ENCODE peak calls at places on chromosomes 2 and 18, in seven cellular contexts. V is ovary, U is adrenal gland, F is GM12878, R is tibial nerve, N is gastrocnemius medialis, Z is GM12891. A is an unnamed sample.

GRCh38 chr2:27316655-27317412 is 6.1 kb downstream of the MPV17 start:
- DNase-seq in N (peak), V (no peak), R (no peak), Z (no peak), F (no peak), U (no peak), A (no peak)

GRCh38 chr2:118816669-118817068 is 30.8 kb downstream of the EN1 start:
- DNase-seq in R (no peak), F (no peak), U (no peak), V (no peak), Z (no peak), N (no peak), A (no peak)

GRCh38 chr2:241902357-241902991 is 32.9 kb downstream of the RTP5 start:
- DNase-seq in R (peak), Z (no peak), V (peak), F (no peak), U (peak), N (no peak), A (peak)

GRCh38 chr18:34493566-34494358 is 216.3 kb upstream of the DTNA start:
- DNase-seq in R (no peak), V (peak), N (peak), Z (peak), U (no peak), F (no peak), A (peak)

GRCh38 chr2:118223487-118224136 is 135.3 kb downstream of the INSIG2 start:
- DNase-seq in N (no peak), V (no peak), U (no peak), Z (no peak), R (no peak), F (no peak), A (no peak)

GRCh38 chr2:227780981-227781630 is 32.5 kb upstream of the CCL20 start:
- DNase-seq in Z (no peak), N (no peak), F (no peak), R (no peak), V (no peak), U (no peak), A (no peak)

GRCh38 chr2:144648837-144649485 is 129.0 kb upstream of the ZEB2 start:
- DNase-seq in V (no peak), N (no peak), Z (no peak), F (no peak), U (no peak), R (no peak), A (no peak)

GRCh38 chr2:25301453-25302352 is 40.0 kb downstream of the DNMT3A start:
- DNase-seq in R (no peak), U (no peak), Z (peak), N (no peak), V (no peak), F (peak), A (no peak)

GRCh38 chr18:7958081-7958896 is 391.2 kb downstream of the PTPRM start:
- DNase-seq in N (no peak), Z (no peak), R (no peak), V (no peak), F (peak), U (no peak), A (no peak)

GRCh38 chr18:14781671-14782070 is 33.7 kb downstream of the ANKRD30B start:
- DNase-seq in R (no peak), Z (no peak), U (no peak), V (no peak), N (no peak), F (no peak), A (no peak)

GRCh38 chr2:72974436-72974754 is 57.1 kb downstream of the EMX1 start:
- DNase-seq in F (no peak), Z (no peak), V (no peak), N (no peak), R (no peak), U (no peak), A (no peak)

GRCh38 chr2:52347292-52347691 is 1315.4 kb upstream of the NRXN1 start:
- DNase-seq in U (no peak), R (no peak), V (no peak), Z (no peak), F (no peak), N (no peak), A (no peak)

GRCh38 chr2:27060323-27060722 is 8.9 kb downstream of the AGBL5 start:
- DNase-seq in V (no peak), U (no peak), R (no peak), Z (no peak), F (no peak), N (no peak), A (no peak)

GRCh38 chr2:37168217-37168981 is 11.6 kb upstream of the EIF2AK2 start:
- DNase-seq in F (no peak), U (peak), Z (peak), R (no peak), V (no peak), N (no peak), A (no peak)

GRCh38 chr2:238427435-238428162 is 872 bp downstream of the ASB1 start:
- DNase-seq in F (no peak), R (no peak), Z (no peak), V (peak), U (no peak), N (peak), A (peak)

GRCh38 chr2:195824478-195824877 is 167.5 kb downstream of the SLC39A10 start:
- DNase-seq in F (no peak), V (no peak), N (no peak), R (no peak), U (no peak), Z (no peak), A (no peak)

GRCh38 chr2:205758051-205758450 is 75.8 kb downstream of the NRP2 start:
- DNase-seq in F (no peak), N (no peak), U (peak), V (no peak), Z (no peak), R (no peak), A (no peak)

GRCh38 chr2:237488901-237489860 is 2.1 kb downstream of the MLPH start:
- DNase-seq in U (no peak), V (no peak), F (no peak), Z (no peak), R (no peak), N (no peak), A (peak)

GRCh38 chr18:59893971-59894370 is 5.8 kb upstream of the PMAIP1 start:
- DNase-seq in F (no peak), V (no peak), N (no peak), R (no peak), U (no peak), Z (no peak), A (no peak)

GRCh38 chr2:95024960-95025405 is 525 bp upstream of the MAL start:
- DNase-seq in R (no peak), N (no peak), V (no peak), F (no peak), U (no peak), Z (no peak), A (no peak)

GRCh38 chr2:202566286-202566685 is 68.5 kb upstream of the FAM117B start:
- DNase-seq in N (no peak), V (no peak), U (no peak), Z (no peak), F (no peak), R (no peak), A (no peak)

GRCh38 chr18:9328776-9329175 is 5.8 kb upstream of the TWSG1 start:
- DNase-seq in F (no peak), Z (no peak), R (no peak), V (no peak), N (no peak), U (no peak), A (no peak)

GRCh38 chr2:28991462-28991861 is 10.4 kb downstream of the TOGARAM2 start:
- DNase-seq in N (no peak), V (no peak), Z (no peak), F (no peak), U (no peak), R (no peak), A (no peak)

GRCh38 chr2:95362486-95362885 is 40.0 kb upstream of the FAHD2A start:
- DNase-seq in Z (no peak), R (no peak), N (no peak), F (no peak), V (peak), U (no peak), A (peak)

GRCh38 chr2:33340265-33340664 is 136.2 kb upstream of the RASGRP3 start:
- DNase-seq in F (no peak), V (peak), U (peak), N (peak), R (peak), Z (no peak), A (peak)

GRCh38 chr2:28747714-28748113 is 3.9 kb upstream of the PPP1CB start:
- DNase-seq in R (no peak), F (no peak), N (no peak), Z (no peak), U (no peak), V (no peak), A (no peak)

GRCh38 chr2:164560181-164560792 is 61.0 kb downstream of the GRB14 start:
- DNase-seq in N (no peak), U (no peak), V (no peak), F (no peak), R (no peak), Z (no peak), A (no peak)

GRCh38 chr2:120772261-120772660 is 36.6 kb downstream of the GLI2 start:
- DNase-seq in Z (no peak), V (peak), N (no peak), F (no peak), R (no peak), U (no peak), A (no peak)

GRCh38 chr2:223846524-223846923 is 9.1 kb upstream of the AP1S3 start:
- DNase-seq in R (no peak), U (no peak), Z (no peak), F (no peak), V (no peak), N (no peak), A (no peak)

GRCh38 chr2:10911291-10912075 is at the start of gene KCNF1:
- DNase-seq in Z (no peak), U (peak), R (no peak), V (no peak), N (no peak), F (no peak), A (no peak)

GRCh38 chr2:214436470-214436869 is 25.6 kb downstream of the VWC2L start:
- DNase-seq in N (no peak), R (no peak), U (no peak), Z (no peak), V (no peak), F (no peak), A (no peak)

GRCh38 chr2:36433311-36434217 is 78.0 kb downstream of the CRIM1 start:
- DNase-seq in U (peak), V (no peak), R (no peak), N (no peak), F (no peak), Z (no peak), A (no peak)

GRCh38 chr18:48940854-48941531 is 9.8 kb downstream of the SMAD7 start:
- DNase-seq in V (no peak), R (no peak), N (no peak), Z (no peak), U (no peak), F (peak), A (no peak)
- TF ChIP-seq POLR2A in V (no peak), R (no peak), N (no peak), Z (no peak), U (no peak), F (no peak), A (no peak)

GRCh38 chr2:218908721-218909619 is 28.3 kb downstream of the WNT10A start:
- DNase-seq in F (peak), Z (peak), V (peak), U (peak), N (peak), R (peak), A (peak)
- TF ChIP-seq POLR2A in F (peak), Z (peak), V (no peak), U (no peak), N (no peak), R (no peak), A (no peak)

GRCh38 chr2:40287201-40287600 is 164.7 kb downstream of the SLC8A1 start:
- DNase-seq in R (no peak), N (no peak), V (no peak), Z (no peak), F (no peak), U (no peak), A (no peak)
- TF ChIP-seq POLR2A in R (no peak), N (no peak), V (no peak), Z (no peak), F (no peak), U (no peak), A (no peak)

GRCh38 chr2:70118798-70119454 is 31.6 kb downstream of the PCBP1 start:
- DNase-seq in N (no peak), F (no peak), U (no peak), Z (no peak), V (peak), R (no peak), A (peak)
- TF ChIP-seq POLR2A in N (no peak), F (no peak), U (no peak), Z (no peak), V (no peak), R (no peak), A (no peak)

A was measured in right lobe of liver.